ENCODE peak calls at places on chromosomes 7 and 10, in five cellular contexts. V, J, A, I and F are unnamed samples. For H3K9me3, the result is how much of the 10 kb centered on the place peaks cover.

GRCh38 chr7:74452748-74453320 is 872 bp upstream of the GTF2IRD1 start:
- DNase-seq in A (no peak), J (peak), V (no peak), I (no peak), F (no peak)

GRCh38 chr7:20224005-20224404 is 6.8 kb upstream of the MACC1 start:
- DNase-seq in A (no peak), J (no peak), V (no peak), I (no peak), F (no peak)

GRCh38 chr7:66529889-66530615 is 98.6 kb upstream of the KCTD7 start:
- DNase-seq in I (no peak), J (peak), A (no peak), V (no peak), F (no peak)

GRCh38 chr7:87171282-87171934 is 19.2 kb downstream of the DMTF1 start:
- DNase-seq in J (no peak), I (no peak), V (no peak), A (no peak), F (no peak)

GRCh38 chr10:35236739-35237138 is 99.6 kb upstream of the CCNY start:
- DNase-seq in V (no peak), A (no peak), I (no peak), J (peak), F (no peak)

GRCh38 chr7:99563650-99564049 is 5.2 kb downstream of the ZNF655 start:
- DNase-seq in J (peak), I (no peak), V (no peak), A (no peak), F (no peak)

GRCh38 chr7:146874722-146875121 is 758.1 kb downstream of the CNTNAP2 start:
- DNase-seq in J (no peak), V (no peak), I (no peak), A (no peak), F (no peak)

GRCh38 chr10:48279081-48279751 is 4.7 kb upstream of the FRMPD2 start:
- DNase-seq in I (no peak), J (no peak), A (no peak), V (no peak), F (no peak)

GRCh38 chr7:143003393-143004051 is 23.4 kb downstream of the OR9A2 start:
- DNase-seq in A (no peak), I (peak), J (peak), V (no peak), F (no peak)

GRCh38 chr10:89615824-89616223 is 29.2 kb downstream of the PANK1 start:
- DNase-seq in I (no peak), V (no peak), J (peak), A (no peak), F (no peak)

GRCh38 chr7:17625038-17625437 is 315.3 kb downstream of the SNX13 start:
- DNase-seq in V (no peak), A (no peak), I (no peak), J (peak), F (no peak)

GRCh38 chr7:129825005-129825553 is 127.7 kb downstream of the UBE2H start:
- DNase-seq in I (no peak), V (peak), J (peak), A (peak), F (peak)

GRCh38 chr10:87635498-87636312 is 24.0 kb upstream of the PAPSS2 start:
- DNase-seq in I (no peak), A (no peak), V (no peak), J (peak), F (no peak)

GRCh38 chr10:87675396-87676376 is 16.0 kb downstream of the PAPSS2 start:
- DNase-seq in I (no peak), A (no peak), V (no peak), J (peak), F (no peak)

GRCh38 chr7:128831178-128831993 is 1.2 kb downstream of the FLNC start:
- DNase-seq in A (no peak), V (peak), I (peak), J (peak), F (no peak)

GRCh38 chr10:133373104-133373624 is at the start of gene ECHS1:
- DNase-seq in V (peak), J (peak), I (peak), A (peak), F (peak)

GRCh38 chr10:125911990-125912389 is 15.6 kb downstream of the FANK1 start:
- DNase-seq in I (no peak), J (no peak), A (no peak), V (no peak), F (no peak)

GRCh38 chr7:39294022-39294421 is 272.2 kb upstream of the YAE1 start:
- DNase-seq in J (no peak), I (no peak), A (no peak), V (no peak), F (no peak)

GRCh38 chr10:71232089-71232998 is 20.0 kb downstream of the UNC5B start:
- DNase-seq in J (peak), V (peak), I (peak), A (no peak), F (peak)

GRCh38 chr7:68166525-68166924 is 1169.9 kb downstream of the TYW1 start:
- DNase-seq in I (peak), V (no peak), J (no peak), A (no peak), F (no peak)

GRCh38 chr7:22202141-22202540 is 154.8 kb downstream of the RAPGEF5 start:
- DNase-seq in V (no peak), J (no peak), A (no peak), I (peak), F (no peak)

GRCh38 chr7:80686576-80686975 is 48.1 kb downstream of the CD36 start:
- DNase-seq in V (no peak), I (no peak), J (peak), A (no peak), F (no peak)

GRCh38 chr10:129343141-129343540 is 123.9 kb upstream of the MGMT start:
- DNase-seq in I (no peak), V (no peak), A (no peak), J (no peak), F (no peak)

GRCh38 chr7:38846280-38846679 is 62.7 kb downstream of the VPS41 start:
- DNase-seq in A (no peak), V (no peak), J (peak), I (no peak), F (no peak)

GRCh38 chr7:17939111-17939669 is 1.1 kb downstream of the SNX13 start:
- DNase-seq in A (no peak), J (peak), V (no peak), I (no peak), F (no peak)

GRCh38 chr7:124432009-124432578 is 333.5 kb downstream of the GPR37 start:
- DNase-seq in J (no peak), I (no peak), V (no peak), A (no peak), F (no peak)

GRCh38 chr10:96096958-96097357 is 33.1 kb upstream of the ZNF518A start:
- DNase-seq in I (no peak), A (no peak), V (no peak), J (no peak), F (no peak)

GRCh38 chr10:92695679-92696605 is 6.2 kb downstream of the HHEX start:
- DNase-seq in J (peak), V (no peak), A (no peak), I (no peak), F (peak)

DNA sequence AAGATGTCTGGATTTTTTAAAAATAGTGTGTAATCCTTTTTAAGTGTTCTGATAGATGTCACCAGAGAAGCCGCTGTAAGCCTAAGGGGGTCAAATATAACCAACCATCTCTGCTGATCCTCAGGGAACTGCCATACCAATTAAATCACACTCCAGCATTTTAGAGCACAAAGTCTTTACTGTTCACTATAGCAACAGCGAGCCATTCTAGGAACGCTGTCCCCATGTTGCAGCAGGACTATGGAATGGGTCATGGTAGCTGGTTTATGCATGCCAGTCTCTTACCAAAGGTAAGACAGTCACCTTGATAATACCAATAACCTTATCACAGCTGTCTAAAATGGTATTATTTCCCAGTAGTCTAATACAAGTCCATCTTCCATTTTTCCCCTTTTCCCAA is 33.5 kb downstream of the TRIM24 start:
- DNase-seq in A (no peak), J (no peak), V (no peak), I (no peak), F (no peak)
- H3K9me3 ChIP-seq in A (under half), J (under half), V (under half), I (under half), F (under half)

DNA sequence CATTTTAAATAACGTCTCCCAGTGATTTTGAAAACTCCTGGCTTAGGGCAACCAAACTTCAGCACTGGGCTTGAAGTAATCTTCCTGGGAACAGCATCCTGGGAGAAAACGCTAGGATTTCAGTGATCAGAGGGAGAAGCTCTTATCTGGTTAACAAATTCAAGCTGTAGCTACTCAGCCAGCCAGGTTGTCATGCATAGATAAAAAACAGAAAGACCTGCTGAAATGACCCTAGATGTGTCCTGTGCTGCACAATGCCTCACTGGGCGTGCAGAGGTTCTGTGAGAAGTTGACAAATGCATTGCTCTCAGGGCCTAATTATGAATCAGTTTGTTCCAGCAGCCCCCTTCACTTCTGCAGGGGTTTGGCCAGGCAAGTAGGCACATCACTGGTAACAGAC is 68.9 kb upstream of the CHCHD3 start:
- DNase-seq in I (no peak), V (no peak), J (no peak), A (no peak), F (no peak)
- H3K4me3 ChIP-seq in I (no peak), V (no peak), J (no peak), A (no peak), F (no peak)

GRCh38 chr10:130658687-130659290 is 522.6 kb downstream of the GLRX3 start:
- DNase-seq in V (no peak), I (no peak), A (no peak), J (no peak), F (no peak)

GRCh38 chr10:130655313-130656186 is 519.4 kb downstream of the GLRX3 start:
- DNase-seq in I (no peak), J (no peak), V (no peak), A (no peak), F (no peak)

GRCh38 chr10:130654726-130655125 is 518.5 kb downstream of the GLRX3 start:
- DNase-seq in A (no peak), I (no peak), V (no peak), J (no peak), F (no peak)

GRCh38 chr10:130656582-130657133 is 520.5 kb downstream of the GLRX3 start:
- DNase-seq in A (no peak), J (no peak), V (no peak), I (no peak), F (no peak)

GRCh38 chr10:130656187-130656575 is 520.0 kb downstream of the GLRX3 start:
- DNase-seq in A (no peak), I (no peak), J (no peak), V (no peak), F (no peak)
- H3K9me3 ChIP-seq in A (under half), I (under half), J (under half), V (under half), F (under half)

GRCh38 chr7:25894902-25895791 is 256.9 kb upstream of the NFE2L3 start:
- DNase-seq in V (peak), I (peak), J (peak), A (peak), F (peak)
- H3K4me3 ChIP-seq in V (peak), I (peak), J (peak), A (peak), F (no peak)

GRCh38 chr7:157940497-157940896 is 603.7 kb downstream of the DNAJB6 start:
- DNase-seq in V (no peak), J (no peak), I (no peak), A (no peak), F (no peak)

GRCh38 chr7:157938211-157938610 is 601.4 kb downstream of the DNAJB6 start:
- DNase-seq in I (no peak), A (no peak), J (no peak), V (no peak), F (no peak)

GRCh38 chr7:157941210-157941609 is 604.4 kb downstream of the DNAJB6 start:
- DNase-seq in A (no peak), J (no peak), V (no peak), I (no peak), F (no peak)

GRCh38 chr7:157936976-157937375 is 600.2 kb downstream of the DNAJB6 start:
- DNase-seq in I (no peak), J (no peak), A (no peak), V (no peak), F (no peak)

GRCh38 chr7:157937432-157937831 is 600.6 kb downstream of the DNAJB6 start:
- DNase-seq in A (no peak), I (no peak), V (no peak), J (no peak), F (no peak)
- H3K9me3 ChIP-seq in A (under half), I (under half), V (under half), J (under half), F (under half)

DNA sequence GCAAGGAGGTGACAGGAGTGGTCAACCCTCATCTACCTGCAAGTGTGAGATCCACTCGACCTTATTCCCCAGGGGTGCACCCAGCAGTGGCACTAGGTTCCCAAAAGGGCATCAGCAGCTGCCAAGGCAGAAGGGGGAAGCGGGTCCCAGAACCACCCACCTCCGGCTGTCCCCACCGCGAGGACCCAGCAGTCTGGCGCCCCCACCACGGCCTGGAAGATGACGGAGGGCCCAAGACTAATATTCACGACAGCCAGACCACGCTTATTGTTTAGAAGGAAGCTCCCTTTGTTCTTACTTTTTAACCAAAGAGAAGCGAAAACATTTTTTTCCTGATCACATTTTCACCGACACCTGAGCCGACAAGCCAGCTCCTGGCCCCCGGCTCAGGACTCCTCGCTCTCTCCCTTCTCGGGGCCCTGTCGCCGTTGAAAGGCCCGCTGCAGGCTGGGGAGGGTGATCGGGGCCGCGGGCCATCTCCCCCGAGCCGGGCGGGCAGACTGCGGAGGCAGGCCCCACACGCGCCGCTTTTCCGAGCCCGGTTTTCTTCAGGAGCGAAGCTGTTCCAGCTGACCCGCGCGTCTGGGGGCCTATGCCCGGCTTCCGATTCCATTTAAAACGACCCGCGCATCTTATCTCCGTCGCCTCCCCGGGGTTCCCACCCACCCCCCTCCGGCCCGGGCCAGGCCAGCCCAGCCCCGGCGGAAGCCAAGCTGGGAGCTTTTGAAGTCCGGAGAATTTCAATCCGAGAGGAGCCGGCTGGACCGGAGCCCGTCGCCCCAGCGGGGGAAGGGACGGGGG is 3.4 kb upstream of the EVX1 start:
- DNase-seq in J (no peak), I (no peak), V (no peak), A (no peak), F (no peak)
- H3K4me3 ChIP-seq in J (no peak), I (no peak), V (peak), A (no peak), F (no peak)

DNA sequence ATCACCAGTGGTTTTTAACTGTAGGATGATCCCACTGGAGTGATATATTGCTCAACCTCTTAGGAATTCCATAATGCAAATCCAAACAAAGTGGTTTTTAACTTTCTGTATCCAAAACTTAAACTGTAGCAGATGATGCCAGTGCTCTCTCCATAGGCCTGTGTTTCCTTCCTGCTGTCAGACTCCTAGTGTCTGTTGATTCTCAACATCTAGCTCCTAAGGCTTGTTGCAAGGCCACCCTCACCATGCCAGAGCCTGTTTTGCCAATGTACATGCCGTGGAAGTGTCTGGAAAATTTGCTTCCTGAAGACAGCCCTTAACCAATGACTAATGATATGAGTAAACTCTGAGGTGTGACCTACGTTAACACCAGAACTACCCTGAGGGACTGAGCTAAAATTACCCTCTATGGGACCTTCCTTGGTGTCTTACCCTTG is 39.3 kb downstream of the C1GALT1 start:
- DNase-seq in V (no peak), A (no peak), J (peak), I (peak), F (no peak)
- H3K9me3 ChIP-seq in V (under half), A (under half), J (under half), I (under half), F (under half)

GRCh38 chr10:14602807-14603538 is 171.7 kb downstream of the FAM107B start:
- DNase-seq in I (no peak), A (no peak), V (no peak), J (no peak), F (no peak)

GRCh38 chr10:14604181-14605142 is 170.2 kb downstream of the FAM107B start:
- DNase-seq in J (peak), A (peak), V (peak), I (peak), F (peak)

GRCh38 chr10:14606633-14607032 is 168.1 kb downstream of the FAM107B start:
- DNase-seq in I (no peak), J (no peak), V (no peak), A (no peak), F (no peak)

GRCh38 chr10:14603539-14604102 is 171.1 kb downstream of the FAM107B start:
- DNase-seq in A (no peak), V (peak), J (no peak), I (peak), F (peak)

DNA sequence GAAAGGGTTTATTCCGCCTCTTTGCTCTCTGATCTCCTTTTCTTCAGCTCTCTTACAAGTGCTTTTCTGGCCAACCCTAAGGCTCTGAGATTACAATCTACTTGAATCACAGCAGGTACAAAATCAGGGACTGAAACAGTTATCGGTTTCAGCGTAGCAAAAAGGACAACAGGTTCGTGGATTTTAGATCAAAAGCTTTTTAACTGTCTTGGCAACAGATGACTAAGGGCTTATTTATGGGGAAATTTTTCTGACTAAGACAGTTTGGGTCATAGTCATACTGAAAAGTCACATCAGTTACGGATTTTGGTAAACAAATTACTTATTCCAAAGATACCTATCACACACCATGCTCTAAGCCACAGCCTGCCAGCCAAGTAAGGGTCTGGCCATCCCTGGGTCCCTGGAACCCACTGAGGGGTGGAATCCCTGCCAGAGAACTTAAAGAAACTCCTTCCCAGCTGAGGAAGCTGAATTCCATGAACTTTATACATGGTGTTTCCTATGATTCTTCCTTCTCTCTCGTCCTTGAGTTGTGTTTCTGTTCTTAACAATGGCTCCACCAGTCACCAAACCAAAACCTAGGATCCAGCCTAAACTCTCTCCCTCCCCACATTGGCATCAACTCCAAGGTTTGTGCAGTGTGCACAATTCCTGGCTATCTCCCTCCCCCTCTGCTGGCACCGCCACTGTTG is 169.3 kb downstream of the FAM107B start:
- DNase-seq in I (no peak), A (no peak), V (no peak), J (peak), F (no peak)
- H3K4me3 ChIP-seq in I (peak), A (peak), V (peak), J (peak), F (no peak)